ENCODE peak calls at places on chromosomes 6 and 20, in five cellular contexts. M is thoracic aorta; D is CD4-positive, alpha-beta memory T cell; I is CD8-positive, alpha-beta T cell; R is aorta. P is an unnamed sample. For H3K9me3 and H3K27me3, the result is how much of the 10 kb centered on the place peaks cover.

GRCh38 chr6:88869263-88870023 is 94.0 kb downstream of the RNGTT start:
- DNase-seq in D (no peak), M (no peak), R (no peak), I (no peak), P (no peak)

GRCh38 chr6:81572020-81572419 is 180.5 kb downstream of the TENT5A start:
- DNase-seq in M (no peak), I (no peak), R (no peak), D (no peak), P (no peak)

GRCh38 chr6:40788661-40789111 is 201.5 kb upstream of the LRFN2 start:
- DNase-seq in M (no peak), I (no peak), D (peak), R (no peak), P (no peak)

GRCh38 chr20:51012357-51012756 is 10.6 kb downstream of the KCNG1 start:
- DNase-seq in M (no peak), D (no peak), I (no peak), R (no peak), P (no peak)

GRCh38 chr6:43007126-43007525 is 6.6 kb downstream of the MEA1 start:
- DNase-seq in D (no peak), M (no peak), R (no peak), I (no peak), P (no peak)

GRCh38 chr20:16709017-16709416 is 20.8 kb upstream of the SNRPB2 start:
- DNase-seq in M (no peak), I (no peak), R (no peak), D (peak), P (no peak)

GRCh38 chr6:159505140-159505922 is 187.7 kb downstream of the SOD2 start:
- DNase-seq in R (peak), D (no peak), I (no peak), M (peak), P (no peak)

GRCh38 chr6:29763491-29764289 is 40.5 kb downstream of the HLA-F start:
- DNase-seq in R (peak), M (no peak), D (no peak), I (no peak), P (no peak)

GRCh38 chr6:47743744-47744143 is 38.1 kb upstream of the OPN5 start:
- DNase-seq in I (no peak), R (no peak), D (no peak), M (no peak), P (no peak)

GRCh38 chr6:43256670-43257664 is 13.7 kb downstream of the TTBK1 start:
- DNase-seq in R (no peak), I (no peak), M (no peak), D (no peak), P (no peak)

GRCh38 chr20:14830899-14831298 is 493.5 kb upstream of the FLRT3 start:
- DNase-seq in D (no peak), R (no peak), M (no peak), I (no peak), P (no peak)

GRCh38 chr6:22800451-22800850 is 231.1 kb downstream of the HDGFL1 start:
- DNase-seq in D (no peak), I (no peak), M (no peak), R (no peak), P (no peak)

GRCh38 chr6:33502486-33502885 is 48.1 kb downstream of the ZBTB9 start:
- DNase-seq in M (no peak), R (no peak), D (no peak), I (no peak), P (no peak)

GRCh38 chr20:54188132-54188835 is 14.5 kb upstream of the CYP24A1 start:
- DNase-seq in M (no peak), D (no peak), I (no peak), R (no peak), P (no peak)

GRCh38 chr20:61170521-61170920 is 81.5 kb upstream of the CDH4 start:
- DNase-seq in M (no peak), D (no peak), R (no peak), I (no peak), P (no peak)

GRCh38 chr20:10640897-10641296 is 32.9 kb downstream of the JAG1 start:
- DNase-seq in I (no peak), M (no peak), D (no peak), R (no peak), P (no peak)

GRCh38 chr6:88970301-88970700 is 6.9 kb upstream of the RNGTT start:
- DNase-seq in I (no peak), M (no peak), R (no peak), D (no peak), P (no peak)

GRCh38 chr6:129744201-129744879 is 34.4 kb upstream of the ARHGAP18 start:
- DNase-seq in D (no peak), R (no peak), I (no peak), M (no peak), P (no peak)

GRCh38 chr6:30931959-30932645 is at the start of gene SFTA2:
- DNase-seq in I (no peak), D (no peak), M (no peak), R (no peak), P (no peak)

GRCh38 chr6:41584668-41585205 is 38.6 kb downstream of the FOXP4 start:
- DNase-seq in R (no peak), M (no peak), I (no peak), D (no peak), P (no peak)

GRCh38 chr6:148177589-148178233 is 164.9 kb upstream of the SASH1 start:
- DNase-seq in M (peak), I (no peak), D (no peak), R (peak), P (no peak)

GRCh38 chr6:169556758-169557505 is 144.9 kb downstream of the WDR27 start:
- DNase-seq in R (no peak), M (no peak), D (no peak), I (no peak), P (no peak)

GRCh38 chr6:6943411-6943810 is 164.3 kb upstream of the RREB1 start:
- DNase-seq in M (no peak), R (no peak), I (no peak), D (no peak), P (no peak)

GRCh38 chr6:322205-322930 is 30.1 kb downstream of the DUSP22 start:
- DNase-seq in I (no peak), D (no peak), R (peak), M (no peak), P (no peak)

GRCh38 chr6:72890233-72890632 is 268.4 kb downstream of the KCNQ5 start:
- DNase-seq in M (no peak), I (no peak), D (no peak), R (no peak), P (no peak)

GRCh38 chr6:157732416-157733161 is 90.5 kb upstream of the SNX9 start:
- DNase-seq in R (no peak), I (no peak), D (no peak), M (no peak), P (no peak)

GRCh38 chr6:70709826-70710225 is 42.1 kb downstream of the SMAP1 start:
- DNase-seq in R (no peak), I (no peak), M (no peak), D (no peak), P (no peak)

GRCh38 chr6:34982424-34982852 is 93.4 kb downstream of the ANKS1A start:
- DNase-seq in D (no peak), M (no peak), R (no peak), I (no peak), P (no peak)

GRCh38 chr20:4667371-4667773 is 54.3 kb upstream of the PRND start:
- DNase-seq in I (no peak), R (no peak), M (no peak), D (no peak), P (no peak)

GRCh38 chr6:43504756-43505593 is 5.2 kb downstream of the LRRC73 start:
- DNase-seq in R (no peak), I (no peak), M (no peak), D (no peak), P (no peak)

GRCh38 chr6:34671362-34671761 is 25.2 kb downstream of the ILRUN start:
- DNase-seq in R (no peak), M (no peak), I (no peak), D (no peak), P (no peak)

GRCh38 chr6:37893262-37893661 is 73.7 kb downstream of the ZFAND3 start:
- DNase-seq in I (no peak), D (no peak), R (no peak), M (no peak), P (no peak)

GRCh38 chr6:168300975-168301647 is 18.5 kb downstream of the DACT2 start:
- DNase-seq in M (no peak), R (no peak), D (no peak), I (no peak), P (no peak)
- H3K9me3 ChIP-seq in M (under half), R (under half), D (under half), I (under half), P (under half)

GRCh38 chr6:2875840-2876207 is 27.3 kb downstream of the SERPINB9 start:
- DNase-seq in I (no peak), D (peak), M (no peak), R (peak), P (peak)
- H3K27ac ChIP-seq in I (peak), D (peak), M (peak), R (no peak), P (peak)

DNA sequence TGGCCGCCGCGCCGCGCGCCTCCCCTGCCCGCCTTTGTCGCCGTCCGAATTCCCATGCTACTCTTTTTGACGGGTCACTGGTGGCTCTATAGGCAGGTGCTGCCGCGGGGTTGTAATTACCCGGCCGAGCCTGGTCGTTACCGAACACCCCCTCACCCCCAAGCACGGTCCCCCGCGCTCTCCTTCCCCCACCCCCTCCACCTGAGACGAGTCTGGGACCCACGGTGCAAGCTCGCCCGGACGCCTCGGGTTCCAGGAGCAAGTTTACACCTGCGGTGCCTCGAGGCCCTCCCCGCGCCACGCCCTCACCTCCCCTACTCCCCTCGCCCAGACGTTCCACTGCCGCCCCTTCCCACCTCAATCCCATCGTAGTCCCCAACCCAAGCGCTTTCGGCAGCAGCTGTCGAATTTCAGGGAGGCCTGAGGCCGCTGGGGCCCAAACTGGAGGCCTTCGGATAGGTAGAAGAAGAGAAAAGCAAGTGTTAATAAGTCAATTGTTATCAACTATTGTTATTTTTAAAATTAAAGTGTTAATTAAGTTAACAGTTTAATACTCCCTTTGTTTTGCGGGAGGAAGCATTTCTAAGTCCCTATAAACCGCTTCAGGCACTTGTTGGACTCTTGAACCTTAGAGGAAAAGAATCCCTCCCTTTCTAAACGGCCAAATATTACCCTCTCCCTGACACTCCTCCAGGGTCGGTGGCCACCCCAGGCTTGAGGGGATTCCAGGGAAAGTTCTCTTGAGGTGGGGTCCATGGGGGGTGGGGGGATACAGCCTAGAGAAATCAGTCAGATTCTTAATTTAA is 4.2 kb downstream of the NR2E1 start:
- DNase-seq in I (no peak), R (no peak), M (no peak), D (no peak), P (no peak)
- H3K27me3 ChIP-seq in I (half or more), R (under half), M (under half), D (half or more), P (half or more)

DNA sequence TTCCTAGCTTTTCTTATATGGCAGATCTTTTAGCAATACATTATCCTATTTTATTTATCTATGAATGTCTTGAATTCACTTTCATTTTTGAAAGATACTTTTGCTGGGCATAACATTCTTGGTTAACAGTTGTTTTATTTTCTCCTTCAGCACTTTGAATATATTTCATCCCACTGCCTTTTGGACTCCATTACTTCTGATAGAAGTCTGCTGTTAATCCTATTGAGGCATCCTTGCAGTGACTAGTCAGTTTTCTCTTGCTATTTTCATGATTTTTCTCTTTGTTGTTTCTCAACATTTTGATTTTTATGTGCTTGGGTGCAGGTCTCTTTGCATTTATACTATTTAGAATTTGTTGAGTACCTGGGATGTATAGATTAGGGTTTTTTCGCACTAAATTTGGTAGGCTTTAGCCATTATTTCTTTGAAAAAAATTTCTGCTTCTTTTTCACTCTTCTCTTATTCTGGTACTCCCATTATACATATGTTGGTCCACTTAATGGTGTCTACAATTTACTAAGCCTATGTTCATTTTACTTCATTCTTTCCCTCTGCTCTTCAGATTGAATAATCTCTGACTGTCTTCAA is 53.2 kb downstream of the PHACTR3 start:
- DNase-seq in I (no peak), M (no peak), R (no peak), D (no peak), P (no peak)
- H3K9me3 ChIP-seq in I (under half), M (under half), R (under half), D (under half), P (under half)

GRCh38 chr6:1747531-1747930 is 137.8 kb downstream of the FOXC1 start:
- DNase-seq in R (no peak), D (no peak), M (no peak), I (no peak), P (no peak)

GRCh38 chr6:1744543-1744942 is 134.8 kb downstream of the FOXC1 start:
- DNase-seq in R (no peak), D (no peak), M (no peak), I (no peak), P (no peak)

GRCh38 chr6:1745814-1746213 is 136.1 kb downstream of the FOXC1 start:
- DNase-seq in M (no peak), R (no peak), I (no peak), D (no peak), P (no peak)

GRCh38 chr6:1746919-1747460 is 137.3 kb downstream of the FOXC1 start:
- DNase-seq in R (no peak), I (no peak), M (no peak), D (no peak), P (no peak)

DNA sequence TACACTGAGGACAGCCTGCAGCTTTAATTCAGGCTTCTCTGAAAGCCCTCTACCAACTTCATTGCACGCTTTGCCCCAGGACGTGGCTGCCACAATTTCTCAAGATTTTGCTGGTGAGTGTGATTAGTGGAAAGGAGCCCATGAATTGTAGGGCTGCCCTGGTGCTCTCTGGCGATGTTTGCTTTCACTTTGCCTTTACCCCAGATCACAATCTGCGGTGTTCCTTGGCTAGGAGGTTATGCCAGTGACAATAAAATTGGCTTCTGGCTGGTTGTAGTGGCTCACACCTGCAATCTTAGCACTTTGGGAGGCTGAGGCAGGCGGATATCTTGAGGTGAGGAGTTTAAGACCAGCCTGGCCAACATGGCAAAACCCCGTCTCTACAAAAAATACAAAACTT is 139.3 kb downstream of the FOXC1 start:
- DNase-seq in D (no peak), R (no peak), M (no peak), I (no peak), P (no peak)
- H3K27ac ChIP-seq in D (no peak), R (no peak), M (peak), I (no peak), P (no peak)

P was measured in CD4-positive, alpha-beta T cell.